ENCODE peak calls at places on chromosomes 4 and X, in five cellular contexts. V is H4, A is T-cell, L is GM12892, C is EL. X is an unnamed sample.

GRCh38 chrX:38806054-38806389 is 4.8 kb downstream of the MID1IP1 start:
- DNase-seq in V (peak; percentile 42), A (no peak), L (no peak), C (no peak), X (no peak)

GRCh38 chr4:7403001-7403400 is 31.7 kb downstream of the PSAPL1 start:
- DNase-seq in V (no peak), A (no peak), L (no peak), C (no peak), X (no peak)

GRCh38 chr4:113170818-113171468 is 121.5 kb downstream of the ANK2 start:
- DNase-seq in V (no peak), A (no peak), L (no peak), C (no peak), X (no peak)

GRCh38 chr4:30950737-30951136 is 230.6 kb downstream of the PCDH7 start:
- DNase-seq in V (peak; percentile 15), A (no peak), L (no peak), C (peak; percentile 8), X (no peak)

GRCh38 chrX:119410027-119410819 is 11.1 kb downstream of the SLC25A43 start:
- DNase-seq in V (peak; percentile 89), A (no peak), L (no peak), C (peak; percentile 93), X (no peak)

GRCh38 chrX:149630681-149631292 is 805 bp downstream of the TMEM185A start:
- DNase-seq in V (peak; percentile 28), A (no peak), L (no peak), C (peak; percentile 40), X (no peak)

GRCh38 chr4:2785613-2786012 is 7.3 kb upstream of the SH3BP2 start:
- DNase-seq in V (no peak), A (no peak), L (no peak), C (no peak), X (no peak)

GRCh38 chr4:149823770-149824221 is 8.2 kb upstream of the IQCM start:
- DNase-seq in V (peak; percentile 60), A (no peak), L (no peak), C (peak; percentile 88), X (no peak)